ENCODE peak calls at places on chromosomes 1 and 21, in eight cellular contexts. One of them, this sample, is unnamed.

GRCh38 chr21:30684506-30684905 is 34.1 kb downstream of the KRTAP21-3 start:
- DNase-seq in astrocyte of the spinal cord: no peak
- DNase-seq in bronchial epithelial cell: no peak
- DNase-seq in transverse colon: no peak
- DNase-seq in epithelial cell of esophagus: no peak
- DNase-seq in fibroblast of villous mesenchyme: no peak
- DNase-seq in SJSA1: no peak
- DNase-seq in colonic mucosa: no peak
- DNase-seq in this sample: no peak

GRCh38 chr1:228287541-228288425 is 79.9 kb downstream of the OBSCN start:
- DNase-seq in colonic mucosa: no peak
- DNase-seq in fibroblast of villous mesenchyme: no peak
- DNase-seq in transverse colon: no peak
- DNase-seq in astrocyte of the spinal cord: no peak
- DNase-seq in bronchial epithelial cell: no peak
- DNase-seq in SJSA1: no peak
- DNase-seq in epithelial cell of esophagus: no peak
- DNase-seq in this sample: no peak

GRCh38 chr21:29231781-29232548 is 66.8 kb upstream of the BACH1 start:
- DNase-seq in SJSA1: no peak
- DNase-seq in transverse colon: no peak
- DNase-seq in astrocyte of the spinal cord: no peak
- DNase-seq in colonic mucosa: no peak
- DNase-seq in bronchial epithelial cell: no peak
- DNase-seq in epithelial cell of esophagus: peak
- DNase-seq in fibroblast of villous mesenchyme: no peak
- DNase-seq in this sample: no peak

GRCh38 chr1:112888630-112889029 is 67.4 kb downstream of the SLC16A1 start:
- DNase-seq in fibroblast of villous mesenchyme: no peak
- DNase-seq in astrocyte of the spinal cord: no peak
- DNase-seq in epithelial cell of esophagus: no peak
- DNase-seq in SJSA1: no peak
- DNase-seq in transverse colon: no peak
- DNase-seq in bronchial epithelial cell: no peak
- DNase-seq in colonic mucosa: no peak
- DNase-seq in this sample: no peak

GRCh38 chr21:39444406-39445145 is 1.0 kb downstream of the LCA5L start:
- DNase-seq in astrocyte of the spinal cord: peak
- DNase-seq in bronchial epithelial cell: peak
- DNase-seq in transverse colon: no peak
- DNase-seq in colonic mucosa: no peak
- DNase-seq in SJSA1: peak
- DNase-seq in epithelial cell of esophagus: peak
- DNase-seq in fibroblast of villous mesenchyme: peak
- DNase-seq in this sample: peak

GRCh38 chr1:58874757-58875755 is 91.2 kb upstream of the JUN start:
- DNase-seq in transverse colon: no peak
- DNase-seq in fibroblast of villous mesenchyme: no peak
- DNase-seq in colonic mucosa: no peak
- DNase-seq in astrocyte of the spinal cord: peak
- DNase-seq in SJSA1: peak
- DNase-seq in epithelial cell of esophagus: no peak
- DNase-seq in bronchial epithelial cell: peak
- DNase-seq in this sample: peak

GRCh38 chr1:201266774-201267173 is 16.5 kb upstream of the PKP1 start:
- DNase-seq in transverse colon: no peak
- DNase-seq in bronchial epithelial cell: peak
- DNase-seq in colonic mucosa: peak
- DNase-seq in epithelial cell of esophagus: peak
- DNase-seq in fibroblast of villous mesenchyme: peak
- DNase-seq in SJSA1: peak
- DNase-seq in astrocyte of the spinal cord: peak
- DNase-seq in this sample: peak

GRCh38 chr1:60388092-60388987 is 314.8 kb upstream of the C1orf87 start:
- DNase-seq in astrocyte of the spinal cord: no peak
- DNase-seq in bronchial epithelial cell: peak
- DNase-seq in SJSA1: no peak
- DNase-seq in epithelial cell of esophagus: peak
- DNase-seq in fibroblast of villous mesenchyme: no peak
- DNase-seq in colonic mucosa: no peak
- DNase-seq in transverse colon: no peak
- DNase-seq in this sample: peak

GRCh38 chr1:218671573-218671972 is 326.4 kb downstream of the TGFB2 start:
- DNase-seq in transverse colon: no peak
- DNase-seq in bronchial epithelial cell: no peak
- DNase-seq in astrocyte of the spinal cord: peak
- DNase-seq in colonic mucosa: no peak
- DNase-seq in SJSA1: peak
- DNase-seq in fibroblast of villous mesenchyme: peak
- DNase-seq in epithelial cell of esophagus: no peak
- DNase-seq in this sample: peak

GRCh38 chr21:45302082-45303061 is 14.7 kb upstream of the POFUT2 start:
- DNase-seq in colonic mucosa: no peak
- DNase-seq in bronchial epithelial cell: no peak
- DNase-seq in astrocyte of the spinal cord: peak
- DNase-seq in transverse colon: peak
- DNase-seq in fibroblast of villous mesenchyme: no peak
- DNase-seq in SJSA1: no peak
- DNase-seq in epithelial cell of esophagus: no peak
- DNase-seq in this sample: peak

GRCh38 chr21:46124083-46124925 is 26.4 kb downstream of the COL6A2 start:
- DNase-seq in epithelial cell of esophagus: no peak
- DNase-seq in astrocyte of the spinal cord: no peak
- DNase-seq in colonic mucosa: no peak
- DNase-seq in SJSA1: no peak
- DNase-seq in bronchial epithelial cell: no peak
- DNase-seq in transverse colon: no peak
- DNase-seq in fibroblast of villous mesenchyme: no peak
- DNase-seq in this sample: peak

GRCh38 chr1:212229654-212230053 is 55.6 kb upstream of the PPP2R5A start:
- DNase-seq in epithelial cell of esophagus: peak
- DNase-seq in SJSA1: no peak
- DNase-seq in colonic mucosa: no peak
- DNase-seq in bronchial epithelial cell: peak
- DNase-seq in transverse colon: no peak
- DNase-seq in fibroblast of villous mesenchyme: peak
- DNase-seq in astrocyte of the spinal cord: no peak
- DNase-seq in this sample: peak

GRCh38 chr1:162365284-162366041 is 11.2 kb downstream of the SPATA46 start:
- DNase-seq in SJSA1: no peak
- DNase-seq in fibroblast of villous mesenchyme: no peak
- DNase-seq in astrocyte of the spinal cord: no peak
- DNase-seq in colonic mucosa: no peak
- DNase-seq in bronchial epithelial cell: no peak
- DNase-seq in epithelial cell of esophagus: no peak
- DNase-seq in transverse colon: no peak
- DNase-seq in this sample: no peak

GRCh38 chr1:1599030-1599916 is 662 bp downstream of the FNDC10 start:
- DNase-seq in colonic mucosa: no peak
- DNase-seq in SJSA1: no peak
- DNase-seq in fibroblast of villous mesenchyme: no peak
- DNase-seq in epithelial cell of esophagus: peak
- DNase-seq in transverse colon: no peak
- DNase-seq in astrocyte of the spinal cord: no peak
- DNase-seq in bronchial epithelial cell: no peak
- DNase-seq in this sample: peak

GRCh38 chr1:161225178-161225533 is 704 bp upstream of the TOMM40L start:
- DNase-seq in colonic mucosa: no peak
- DNase-seq in bronchial epithelial cell: no peak
- DNase-seq in fibroblast of villous mesenchyme: no peak
- DNase-seq in astrocyte of the spinal cord: no peak
- DNase-seq in epithelial cell of esophagus: no peak
- DNase-seq in transverse colon: no peak
- DNase-seq in SJSA1: no peak
- DNase-seq in this sample: no peak

GRCh38 chr1:156641761-156642264 is at the start of gene BCAN:
- DNase-seq in colonic mucosa: no peak
- DNase-seq in bronchial epithelial cell: no peak
- DNase-seq in epithelial cell of esophagus: no peak
- DNase-seq in SJSA1: no peak
- DNase-seq in astrocyte of the spinal cord: no peak
- DNase-seq in fibroblast of villous mesenchyme: peak
- DNase-seq in transverse colon: no peak
- DNase-seq in this sample: no peak

GRCh38 chr1:169086603-169087455 is 19.7 kb upstream of the ATP1B1 start:
- DNase-seq in fibroblast of villous mesenchyme: peak
- DNase-seq in astrocyte of the spinal cord: peak
- DNase-seq in transverse colon: no peak
- DNase-seq in epithelial cell of esophagus: no peak
- DNase-seq in SJSA1: no peak
- DNase-seq in bronchial epithelial cell: no peak
- DNase-seq in colonic mucosa: no peak
- DNase-seq in this sample: no peak

GRCh38 chr1:20361805-20362381 is 71.2 kb downstream of the VWA5B1 start:
- DNase-seq in SJSA1: peak
- DNase-seq in bronchial epithelial cell: peak
- DNase-seq in transverse colon: peak
- DNase-seq in fibroblast of villous mesenchyme: peak
- DNase-seq in colonic mucosa: peak
- DNase-seq in astrocyte of the spinal cord: peak
- DNase-seq in epithelial cell of esophagus: peak
- DNase-seq in this sample: peak

GRCh38 chr1:206503591-206504362 is 3.6 kb upstream of the RASSF5 start:
- DNase-seq in transverse colon: peak
- DNase-seq in bronchial epithelial cell: peak
- DNase-seq in colonic mucosa: no peak
- DNase-seq in epithelial cell of esophagus: peak
- DNase-seq in SJSA1: peak
- DNase-seq in astrocyte of the spinal cord: peak
- DNase-seq in fibroblast of villous mesenchyme: peak
- DNase-seq in this sample: peak

GRCh38 chr1:159719990-159720389 is 5.6 kb upstream of the CRP start:
- DNase-seq in bronchial epithelial cell: no peak
- DNase-seq in epithelial cell of esophagus: no peak
- DNase-seq in colonic mucosa: no peak
- DNase-seq in SJSA1: no peak
- DNase-seq in transverse colon: no peak
- DNase-seq in astrocyte of the spinal cord: no peak
- DNase-seq in fibroblast of villous mesenchyme: no peak
- DNase-seq in this sample: no peak

GRCh38 chr1:159712080-159712479 is 2.3 kb downstream of the CRP start:
- DNase-seq in epithelial cell of esophagus: no peak
- DNase-seq in fibroblast of villous mesenchyme: no peak
- DNase-seq in bronchial epithelial cell: no peak
- DNase-seq in transverse colon: no peak
- DNase-seq in astrocyte of the spinal cord: no peak
- DNase-seq in colonic mucosa: no peak
- DNase-seq in SJSA1: no peak
- DNase-seq in this sample: no peak

GRCh38 chr1:159714529-159714928 is at the start of gene CRP:
- DNase-seq in transverse colon: no peak
- DNase-seq in bronchial epithelial cell: no peak
- DNase-seq in astrocyte of the spinal cord: no peak
- DNase-seq in colonic mucosa: no peak
- DNase-seq in fibroblast of villous mesenchyme: no peak
- DNase-seq in epithelial cell of esophagus: no peak
- DNase-seq in SJSA1: no peak
- DNase-seq in this sample: no peak
- H3K4me3 ChIP-seq in transverse colon: no peak
- H3K4me3 ChIP-seq in bronchial epithelial cell: no peak
- H3K4me3 ChIP-seq in astrocyte of the spinal cord: no peak
- H3K4me3 ChIP-seq in colonic mucosa: no peak
- H3K4me3 ChIP-seq in fibroblast of villous mesenchyme: no peak
- H3K4me3 ChIP-seq in epithelial cell of esophagus: no peak
- H3K4me3 ChIP-seq in SJSA1: no peak
- H3K4me3 ChIP-seq in this sample: no peak

GRCh38 chr1:5706239-5706638 is 286.0 kb downstream of the NPHP4 start:
- DNase-seq in bronchial epithelial cell: no peak
- DNase-seq in colonic mucosa: no peak
- DNase-seq in transverse colon: no peak
- DNase-seq in astrocyte of the spinal cord: no peak
- DNase-seq in epithelial cell of esophagus: no peak
- DNase-seq in SJSA1: no peak
- DNase-seq in fibroblast of villous mesenchyme: no peak
- DNase-seq in this sample: no peak

GRCh38 chr1:5707566-5708178 is 284.6 kb downstream of the NPHP4 start:
- DNase-seq in fibroblast of villous mesenchyme: no peak
- DNase-seq in astrocyte of the spinal cord: no peak
- DNase-seq in SJSA1: no peak
- DNase-seq in colonic mucosa: no peak
- DNase-seq in epithelial cell of esophagus: peak
- DNase-seq in transverse colon: no peak
- DNase-seq in bronchial epithelial cell: peak
- DNase-seq in this sample: no peak

GRCh38 chr1:5705751-5706150 is 286.5 kb downstream of the NPHP4 start:
- DNase-seq in transverse colon: no peak
- DNase-seq in bronchial epithelial cell: no peak
- DNase-seq in colonic mucosa: no peak
- DNase-seq in epithelial cell of esophagus: no peak
- DNase-seq in fibroblast of villous mesenchyme: no peak
- DNase-seq in astrocyte of the spinal cord: no peak
- DNase-seq in SJSA1: no peak
- DNase-seq in this sample: no peak

GRCh38 chr1:5701642-5702041 is 290.6 kb downstream of the NPHP4 start:
- DNase-seq in epithelial cell of esophagus: no peak
- DNase-seq in fibroblast of villous mesenchyme: no peak
- DNase-seq in astrocyte of the spinal cord: no peak
- DNase-seq in bronchial epithelial cell: no peak
- DNase-seq in SJSA1: no peak
- DNase-seq in transverse colon: no peak
- DNase-seq in colonic mucosa: no peak
- DNase-seq in this sample: no peak

GRCh38 chr1:5704785-5705514 is 287.3 kb downstream of the NPHP4 start:
- DNase-seq in colonic mucosa: no peak
- DNase-seq in transverse colon: no peak
- DNase-seq in SJSA1: no peak
- DNase-seq in astrocyte of the spinal cord: no peak
- DNase-seq in epithelial cell of esophagus: no peak
- DNase-seq in bronchial epithelial cell: no peak
- DNase-seq in fibroblast of villous mesenchyme: no peak
- DNase-seq in this sample: no peak
- H3K4me3 ChIP-seq in colonic mucosa: no peak
- H3K4me3 ChIP-seq in transverse colon: no peak
- H3K4me3 ChIP-seq in SJSA1: no peak
- H3K4me3 ChIP-seq in astrocyte of the spinal cord: no peak
- H3K4me3 ChIP-seq in epithelial cell of esophagus: no peak
- H3K4me3 ChIP-seq in bronchial epithelial cell: no peak
- H3K4me3 ChIP-seq in fibroblast of villous mesenchyme: no peak
- H3K4me3 ChIP-seq in this sample: no peak

GRCh38 chr1:159010398-159010797 is 691 bp downstream of the IFI16 start:
- DNase-seq in colonic mucosa: no peak
- DNase-seq in transverse colon: no peak
- DNase-seq in bronchial epithelial cell: no peak
- DNase-seq in SJSA1: no peak
- DNase-seq in fibroblast of villous mesenchyme: no peak
- DNase-seq in astrocyte of the spinal cord: no peak
- DNase-seq in epithelial cell of esophagus: no peak
- DNase-seq in this sample: no peak
- H3K4me3 ChIP-seq in colonic mucosa: peak
- H3K4me3 ChIP-seq in transverse colon: peak
- H3K4me3 ChIP-seq in bronchial epithelial cell: peak
- H3K4me3 ChIP-seq in SJSA1: peak
- H3K4me3 ChIP-seq in fibroblast of villous mesenchyme: peak
- H3K4me3 ChIP-seq in astrocyte of the spinal cord: peak
- H3K4me3 ChIP-seq in epithelial cell of esophagus: peak
- H3K4me3 ChIP-seq in this sample: peak

DNA sequence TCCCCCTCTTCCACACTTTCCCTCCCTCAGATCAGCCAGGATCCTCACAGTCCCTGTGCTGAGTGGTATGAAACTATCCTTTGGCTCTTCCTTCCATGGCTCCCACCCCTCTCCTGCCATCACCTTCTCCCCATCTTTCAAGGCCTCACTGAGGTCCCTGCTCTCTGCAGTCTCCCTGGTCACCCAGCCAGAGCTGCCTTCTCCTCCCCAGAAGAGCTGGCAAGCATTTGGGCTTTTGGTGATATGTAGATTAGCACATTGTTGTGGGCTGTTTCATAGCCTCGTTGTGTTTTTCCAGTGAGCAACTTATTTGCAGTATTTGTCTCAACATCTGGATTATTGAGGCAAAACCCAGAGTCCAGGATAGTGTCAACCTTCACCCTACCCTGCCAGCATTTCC is 2.2 kb downstream of the CSF1 start:
- DNase-seq in colonic mucosa: no peak
- DNase-seq in fibroblast of villous mesenchyme: peak
- DNase-seq in astrocyte of the spinal cord: peak
- DNase-seq in SJSA1: no peak
- DNase-seq in epithelial cell of esophagus: no peak
- DNase-seq in bronchial epithelial cell: no peak
- DNase-seq in transverse colon: no peak
- DNase-seq in this sample: peak
- H3K4me3 ChIP-seq in colonic mucosa: peak
- H3K4me3 ChIP-seq in fibroblast of villous mesenchyme: peak
- H3K4me3 ChIP-seq in astrocyte of the spinal cord: peak
- H3K4me3 ChIP-seq in SJSA1: no peak
- H3K4me3 ChIP-seq in epithelial cell of esophagus: no peak
- H3K4me3 ChIP-seq in bronchial epithelial cell: no peak
- H3K4me3 ChIP-seq in transverse colon: peak
- H3K4me3 ChIP-seq in this sample: peak